ENCODE peak calls at places on chromosomes 4 and X, in five cellular contexts. One of them, this sample, is unnamed.

GRCh38 chr4:48653217-48654014 is 126.7 kb downstream of the FRYL start:
- DNase-seq in AG10803: peak
- DNase-seq in stimulated activated CD4-positive, alpha-beta T cell treated with anti-CD3 and anti-CD28 coated beads, Interleukin-12 subunit alpha, Interleukin-12 subunit beta, amount 100 ng/mL, for 48 hours: peak
- DNase-seq in effector memory CD4-positive, alpha-beta T cell: peak
- DNase-seq in stimulated activated naive CD8-positive, alpha-beta T cell treated with anti-CD3 and anti-CD28 coated beads, Interleukin-15, amount 100 ng/mL, for 72 hours: peak
- DNase-seq in this sample: no peak

GRCh38 chr4:15665738-15666365 is 10.7 kb upstream of the FBXL5 start:
- DNase-seq in AG10803: no peak
- DNase-seq in stimulated activated naive CD8-positive, alpha-beta T cell treated with anti-CD3 and anti-CD28 coated beads, Interleukin-15, amount 100 ng/mL, for 72 hours: no peak
- DNase-seq in effector memory CD4-positive, alpha-beta T cell: no peak
- DNase-seq in stimulated activated CD4-positive, alpha-beta T cell treated with anti-CD3 and anti-CD28 coated beads, Interleukin-12 subunit alpha, Interleukin-12 subunit beta, amount 100 ng/mL, for 48 hours: no peak
- DNase-seq in this sample: no peak

GRCh38 chr4:41725254-41725653 is 23.3 kb downstream of the PHOX2B start:
- DNase-seq in stimulated activated CD4-positive, alpha-beta T cell treated with anti-CD3 and anti-CD28 coated beads, Interleukin-12 subunit alpha, Interleukin-12 subunit beta, amount 100 ng/mL, for 48 hours: no peak
- DNase-seq in stimulated activated naive CD8-positive, alpha-beta T cell treated with anti-CD3 and anti-CD28 coated beads, Interleukin-15, amount 100 ng/mL, for 72 hours: no peak
- DNase-seq in effector memory CD4-positive, alpha-beta T cell: no peak
- DNase-seq in AG10803: no peak
- DNase-seq in this sample: no peak

GRCh38 chr4:87122252-87122651 is 98.2 kb downstream of the KLHL8 start:
- DNase-seq in stimulated activated naive CD8-positive, alpha-beta T cell treated with anti-CD3 and anti-CD28 coated beads, Interleukin-15, amount 100 ng/mL, for 72 hours: no peak
- DNase-seq in AG10803: no peak
- DNase-seq in stimulated activated CD4-positive, alpha-beta T cell treated with anti-CD3 and anti-CD28 coated beads, Interleukin-12 subunit alpha, Interleukin-12 subunit beta, amount 100 ng/mL, for 48 hours: no peak
- DNase-seq in effector memory CD4-positive, alpha-beta T cell: no peak
- DNase-seq in this sample: no peak

GRCh38 chrX:103197721-103198306 is 17.1 kb upstream of the BEX4 start:
- DNase-seq in stimulated activated naive CD8-positive, alpha-beta T cell treated with anti-CD3 and anti-CD28 coated beads, Interleukin-15, amount 100 ng/mL, for 72 hours: no peak
- DNase-seq in stimulated activated CD4-positive, alpha-beta T cell treated with anti-CD3 and anti-CD28 coated beads, Interleukin-12 subunit alpha, Interleukin-12 subunit beta, amount 100 ng/mL, for 48 hours: no peak
- DNase-seq in effector memory CD4-positive, alpha-beta T cell: no peak
- DNase-seq in AG10803: peak
- DNase-seq in this sample: no peak

GRCh38 chr4:155604718-155605601 is 61.7 kb upstream of the GUCY1A1 start:
- DNase-seq in stimulated activated naive CD8-positive, alpha-beta T cell treated with anti-CD3 and anti-CD28 coated beads, Interleukin-15, amount 100 ng/mL, for 72 hours: no peak
- DNase-seq in AG10803: peak
- DNase-seq in effector memory CD4-positive, alpha-beta T cell: no peak
- DNase-seq in stimulated activated CD4-positive, alpha-beta T cell treated with anti-CD3 and anti-CD28 coated beads, Interleukin-12 subunit alpha, Interleukin-12 subunit beta, amount 100 ng/mL, for 48 hours: no peak
- DNase-seq in this sample: no peak

GRCh38 chr4:68907230-68907629 is 44.4 kb downstream of the UGT2A3 start:
- DNase-seq in AG10803: no peak
- DNase-seq in stimulated activated CD4-positive, alpha-beta T cell treated with anti-CD3 and anti-CD28 coated beads, Interleukin-12 subunit alpha, Interleukin-12 subunit beta, amount 100 ng/mL, for 48 hours: no peak
- DNase-seq in stimulated activated naive CD8-positive, alpha-beta T cell treated with anti-CD3 and anti-CD28 coated beads, Interleukin-15, amount 100 ng/mL, for 72 hours: no peak
- DNase-seq in effector memory CD4-positive, alpha-beta T cell: no peak
- DNase-seq in this sample: no peak

GRCh38 chrX:48936429-48937064 is 17.7 kb upstream of the PIM2 start:
- DNase-seq in effector memory CD4-positive, alpha-beta T cell: no peak
- DNase-seq in stimulated activated naive CD8-positive, alpha-beta T cell treated with anti-CD3 and anti-CD28 coated beads, Interleukin-15, amount 100 ng/mL, for 72 hours: no peak
- DNase-seq in stimulated activated CD4-positive, alpha-beta T cell treated with anti-CD3 and anti-CD28 coated beads, Interleukin-12 subunit alpha, Interleukin-12 subunit beta, amount 100 ng/mL, for 48 hours: no peak
- DNase-seq in AG10803: no peak
- DNase-seq in this sample: peak

GRCh38 chrX:18286322-18286831 is 65.7 kb upstream of the BEND2 start:
- DNase-seq in AG10803: no peak
- DNase-seq in stimulated activated naive CD8-positive, alpha-beta T cell treated with anti-CD3 and anti-CD28 coated beads, Interleukin-15, amount 100 ng/mL, for 72 hours: no peak
- DNase-seq in stimulated activated CD4-positive, alpha-beta T cell treated with anti-CD3 and anti-CD28 coated beads, Interleukin-12 subunit alpha, Interleukin-12 subunit beta, amount 100 ng/mL, for 48 hours: no peak
- DNase-seq in effector memory CD4-positive, alpha-beta T cell: no peak
- DNase-seq in this sample: no peak

GRCh38 chr4:740656-741282 is 35.1 kb downstream of the PCGF3 start:
- DNase-seq in stimulated activated CD4-positive, alpha-beta T cell treated with anti-CD3 and anti-CD28 coated beads, Interleukin-12 subunit alpha, Interleukin-12 subunit beta, amount 100 ng/mL, for 48 hours: no peak
- DNase-seq in stimulated activated naive CD8-positive, alpha-beta T cell treated with anti-CD3 and anti-CD28 coated beads, Interleukin-15, amount 100 ng/mL, for 72 hours: no peak
- DNase-seq in AG10803: no peak
- DNase-seq in effector memory CD4-positive, alpha-beta T cell: no peak
- DNase-seq in this sample: no peak

GRCh38 chrX:19772759-19773623 is 114.4 kb downstream of the SH3KBP1 start:
- DNase-seq in stimulated activated naive CD8-positive, alpha-beta T cell treated with anti-CD3 and anti-CD28 coated beads, Interleukin-15, amount 100 ng/mL, for 72 hours: no peak
- DNase-seq in effector memory CD4-positive, alpha-beta T cell: no peak
- DNase-seq in AG10803: no peak
- DNase-seq in stimulated activated CD4-positive, alpha-beta T cell treated with anti-CD3 and anti-CD28 coated beads, Interleukin-12 subunit alpha, Interleukin-12 subunit beta, amount 100 ng/mL, for 48 hours: no peak
- DNase-seq in this sample: no peak

GRCh38 chr4:184408021-184408710 is 66.2 kb downstream of the IRF2 start:
- DNase-seq in stimulated activated naive CD8-positive, alpha-beta T cell treated with anti-CD3 and anti-CD28 coated beads, Interleukin-15, amount 100 ng/mL, for 72 hours: no peak
- DNase-seq in effector memory CD4-positive, alpha-beta T cell: no peak
- DNase-seq in AG10803: peak
- DNase-seq in stimulated activated CD4-positive, alpha-beta T cell treated with anti-CD3 and anti-CD28 coated beads, Interleukin-12 subunit alpha, Interleukin-12 subunit beta, amount 100 ng/mL, for 48 hours: no peak
- DNase-seq in this sample: no peak

GRCh38 chr4:98680806-98681205 is 22.4 kb upstream of the TSPAN5 start:
- DNase-seq in stimulated activated CD4-positive, alpha-beta T cell treated with anti-CD3 and anti-CD28 coated beads, Interleukin-12 subunit alpha, Interleukin-12 subunit beta, amount 100 ng/mL, for 48 hours: no peak
- DNase-seq in effector memory CD4-positive, alpha-beta T cell: no peak
- DNase-seq in AG10803: no peak
- DNase-seq in stimulated activated naive CD8-positive, alpha-beta T cell treated with anti-CD3 and anti-CD28 coated beads, Interleukin-15, amount 100 ng/mL, for 72 hours: no peak
- DNase-seq in this sample: no peak

GRCh38 chr4:89303177-89303576 is 4.4 kb downstream of the GPRIN3 start:
- DNase-seq in stimulated activated CD4-positive, alpha-beta T cell treated with anti-CD3 and anti-CD28 coated beads, Interleukin-12 subunit alpha, Interleukin-12 subunit beta, amount 100 ng/mL, for 48 hours: no peak
- DNase-seq in stimulated activated naive CD8-positive, alpha-beta T cell treated with anti-CD3 and anti-CD28 coated beads, Interleukin-15, amount 100 ng/mL, for 72 hours: peak
- DNase-seq in AG10803: no peak
- DNase-seq in effector memory CD4-positive, alpha-beta T cell: no peak
- DNase-seq in this sample: no peak

GRCh38 chr4:121951570-121952110 is at the start of gene TRPC3:
- DNase-seq in stimulated activated CD4-positive, alpha-beta T cell treated with anti-CD3 and anti-CD28 coated beads, Interleukin-12 subunit alpha, Interleukin-12 subunit beta, amount 100 ng/mL, for 48 hours: no peak
- DNase-seq in AG10803: peak
- DNase-seq in effector memory CD4-positive, alpha-beta T cell: no peak
- DNase-seq in stimulated activated naive CD8-positive, alpha-beta T cell treated with anti-CD3 and anti-CD28 coated beads, Interleukin-15, amount 100 ng/mL, for 72 hours: no peak
- DNase-seq in this sample: peak

GRCh38 chr4:52942936-52943335 is 80.8 kb downstream of the RASL11B start:
- DNase-seq in AG10803: peak
- DNase-seq in effector memory CD4-positive, alpha-beta T cell: no peak
- DNase-seq in stimulated activated CD4-positive, alpha-beta T cell treated with anti-CD3 and anti-CD28 coated beads, Interleukin-12 subunit alpha, Interleukin-12 subunit beta, amount 100 ng/mL, for 48 hours: no peak
- DNase-seq in stimulated activated naive CD8-positive, alpha-beta T cell treated with anti-CD3 and anti-CD28 coated beads, Interleukin-15, amount 100 ng/mL, for 72 hours: no peak
- DNase-seq in this sample: no peak

GRCh38 chr4:47222276-47222675 is 190.9 kb downstream of the GABRB1 start:
- DNase-seq in AG10803: no peak
- DNase-seq in stimulated activated CD4-positive, alpha-beta T cell treated with anti-CD3 and anti-CD28 coated beads, Interleukin-12 subunit alpha, Interleukin-12 subunit beta, amount 100 ng/mL, for 48 hours: no peak
- DNase-seq in stimulated activated naive CD8-positive, alpha-beta T cell treated with anti-CD3 and anti-CD28 coated beads, Interleukin-15, amount 100 ng/mL, for 72 hours: no peak
- DNase-seq in effector memory CD4-positive, alpha-beta T cell: no peak
- DNase-seq in this sample: no peak

GRCh38 chr4:122832732-122833131 is 6.1 kb downstream of the FGF2 start:
- DNase-seq in stimulated activated CD4-positive, alpha-beta T cell treated with anti-CD3 and anti-CD28 coated beads, Interleukin-12 subunit alpha, Interleukin-12 subunit beta, amount 100 ng/mL, for 48 hours: no peak
- DNase-seq in stimulated activated naive CD8-positive, alpha-beta T cell treated with anti-CD3 and anti-CD28 coated beads, Interleukin-15, amount 100 ng/mL, for 72 hours: no peak
- DNase-seq in effector memory CD4-positive, alpha-beta T cell: no peak
- DNase-seq in AG10803: no peak
- DNase-seq in this sample: no peak

GRCh38 chr4:185656467-185656890 is 121.2 kb upstream of the PDLIM3 start:
- DNase-seq in stimulated activated naive CD8-positive, alpha-beta T cell treated with anti-CD3 and anti-CD28 coated beads, Interleukin-15, amount 100 ng/mL, for 72 hours: no peak
- DNase-seq in stimulated activated CD4-positive, alpha-beta T cell treated with anti-CD3 and anti-CD28 coated beads, Interleukin-12 subunit alpha, Interleukin-12 subunit beta, amount 100 ng/mL, for 48 hours: no peak
- DNase-seq in AG10803: peak
- DNase-seq in effector memory CD4-positive, alpha-beta T cell: no peak
- DNase-seq in this sample: no peak

GRCh38 chr4:87559090-87559837 is 30.1 kb upstream of the SPARCL1 start:
- DNase-seq in effector memory CD4-positive, alpha-beta T cell: peak
- DNase-seq in stimulated activated CD4-positive, alpha-beta T cell treated with anti-CD3 and anti-CD28 coated beads, Interleukin-12 subunit alpha, Interleukin-12 subunit beta, amount 100 ng/mL, for 48 hours: peak
- DNase-seq in AG10803: no peak
- DNase-seq in stimulated activated naive CD8-positive, alpha-beta T cell treated with anti-CD3 and anti-CD28 coated beads, Interleukin-15, amount 100 ng/mL, for 72 hours: peak
- DNase-seq in this sample: peak

GRCh38 chrX:97616883-97617510 is 733.3 kb downstream of the RPA4 start:
- DNase-seq in stimulated activated naive CD8-positive, alpha-beta T cell treated with anti-CD3 and anti-CD28 coated beads, Interleukin-15, amount 100 ng/mL, for 72 hours: no peak
- DNase-seq in effector memory CD4-positive, alpha-beta T cell: no peak
- DNase-seq in stimulated activated CD4-positive, alpha-beta T cell treated with anti-CD3 and anti-CD28 coated beads, Interleukin-12 subunit alpha, Interleukin-12 subunit beta, amount 100 ng/mL, for 48 hours: no peak
- DNase-seq in AG10803: peak
- DNase-seq in this sample: no peak

GRCh38 chr4:89365375-89366170 is 58.0 kb upstream of the GPRIN3 start:
- DNase-seq in stimulated activated naive CD8-positive, alpha-beta T cell treated with anti-CD3 and anti-CD28 coated beads, Interleukin-15, amount 100 ng/mL, for 72 hours: no peak
- DNase-seq in AG10803: no peak
- DNase-seq in effector memory CD4-positive, alpha-beta T cell: no peak
- DNase-seq in stimulated activated CD4-positive, alpha-beta T cell treated with anti-CD3 and anti-CD28 coated beads, Interleukin-12 subunit alpha, Interleukin-12 subunit beta, amount 100 ng/mL, for 48 hours: no peak
- DNase-seq in this sample: no peak

GRCh38 chr4:137663376-137664054 is 131.2 kb upstream of the PCDH18 start:
- DNase-seq in AG10803: no peak
- DNase-seq in stimulated activated naive CD8-positive, alpha-beta T cell treated with anti-CD3 and anti-CD28 coated beads, Interleukin-15, amount 100 ng/mL, for 72 hours: no peak
- DNase-seq in stimulated activated CD4-positive, alpha-beta T cell treated with anti-CD3 and anti-CD28 coated beads, Interleukin-12 subunit alpha, Interleukin-12 subunit beta, amount 100 ng/mL, for 48 hours: no peak
- DNase-seq in effector memory CD4-positive, alpha-beta T cell: no peak
- DNase-seq in this sample: no peak

GRCh38 chr4:5371415-5372190 is 320.3 kb downstream of the STK32B start:
- DNase-seq in AG10803: peak
- DNase-seq in stimulated activated CD4-positive, alpha-beta T cell treated with anti-CD3 and anti-CD28 coated beads, Interleukin-12 subunit alpha, Interleukin-12 subunit beta, amount 100 ng/mL, for 48 hours: no peak
- DNase-seq in effector memory CD4-positive, alpha-beta T cell: no peak
- DNase-seq in stimulated activated naive CD8-positive, alpha-beta T cell treated with anti-CD3 and anti-CD28 coated beads, Interleukin-15, amount 100 ng/mL, for 72 hours: no peak
- DNase-seq in this sample: no peak

GRCh38 chrX:56813318-56813837 is 84.3 kb downstream of the NBDY start:
- DNase-seq in effector memory CD4-positive, alpha-beta T cell: peak
- DNase-seq in AG10803: peak
- DNase-seq in stimulated activated naive CD8-positive, alpha-beta T cell treated with anti-CD3 and anti-CD28 coated beads, Interleukin-15, amount 100 ng/mL, for 72 hours: peak
- DNase-seq in stimulated activated CD4-positive, alpha-beta T cell treated with anti-CD3 and anti-CD28 coated beads, Interleukin-12 subunit alpha, Interleukin-12 subunit beta, amount 100 ng/mL, for 48 hours: no peak
- DNase-seq in this sample: no peak

GRCh38 chr4:26873391-26874026 is 12.9 kb downstream of the STIM2 start:
- DNase-seq in effector memory CD4-positive, alpha-beta T cell: peak
- DNase-seq in stimulated activated naive CD8-positive, alpha-beta T cell treated with anti-CD3 and anti-CD28 coated beads, Interleukin-15, amount 100 ng/mL, for 72 hours: peak
- DNase-seq in AG10803: no peak
- DNase-seq in stimulated activated CD4-positive, alpha-beta T cell treated with anti-CD3 and anti-CD28 coated beads, Interleukin-12 subunit alpha, Interleukin-12 subunit beta, amount 100 ng/mL, for 48 hours: no peak
- DNase-seq in this sample: no peak

GRCh38 chr4:25756503-25756902 is 100.9 kb downstream of the SLC34A2 start:
- DNase-seq in stimulated activated naive CD8-positive, alpha-beta T cell treated with anti-CD3 and anti-CD28 coated beads, Interleukin-15, amount 100 ng/mL, for 72 hours: no peak
- DNase-seq in effector memory CD4-positive, alpha-beta T cell: no peak
- DNase-seq in AG10803: no peak
- DNase-seq in stimulated activated CD4-positive, alpha-beta T cell treated with anti-CD3 and anti-CD28 coated beads, Interleukin-12 subunit alpha, Interleukin-12 subunit beta, amount 100 ng/mL, for 48 hours: no peak
- DNase-seq in this sample: no peak

GRCh38 chrX:16839852-16840460 is 30.2 kb downstream of the RBBP7 start:
- DNase-seq in effector memory CD4-positive, alpha-beta T cell: no peak
- DNase-seq in stimulated activated naive CD8-positive, alpha-beta T cell treated with anti-CD3 and anti-CD28 coated beads, Interleukin-15, amount 100 ng/mL, for 72 hours: no peak
- DNase-seq in AG10803: peak
- DNase-seq in stimulated activated CD4-positive, alpha-beta T cell treated with anti-CD3 and anti-CD28 coated beads, Interleukin-12 subunit alpha, Interleukin-12 subunit beta, amount 100 ng/mL, for 48 hours: no peak
- DNase-seq in this sample: no peak